ENCODE peak calls at places on chromosome 9, in five cellular contexts. One of them, this sample, is unnamed.

GRCh38 chr9:135474915-135475314 is 4.7 kb upstream of the PPP1R26 start:
- DNase-seq in Calu3: no peak
- DNase-seq in lower lobe of right lung: peak
- DNase-seq in HFFc6: peak
- DNase-seq in WTC11: peak
- DNase-seq in this sample: peak

GRCh38 chr9:128072144-128073021 is 4.4 kb downstream of the SLC25A25 start:
- DNase-seq in Calu3: peak
- DNase-seq in lower lobe of right lung: peak
- DNase-seq in HFFc6: peak
- DNase-seq in WTC11: no peak
- DNase-seq in this sample: no peak

GRCh38 chr9:126056312-126057021 is 270.2 kb upstream of the MVB12B start:
- DNase-seq in Calu3: no peak
- DNase-seq in lower lobe of right lung: no peak
- DNase-seq in HFFc6: no peak
- DNase-seq in WTC11: no peak
- DNase-seq in this sample: no peak

GRCh38 chr9:128685636-128686489 is 3.2 kb upstream of the SET start:
- DNase-seq in Calu3: no peak
- DNase-seq in lower lobe of right lung: peak
- DNase-seq in HFFc6: no peak
- DNase-seq in WTC11: no peak
- DNase-seq in this sample: no peak

GRCh38 chr9:27519466-27520465 is 4.3 kb upstream of the IFNK start:
- DNase-seq in Calu3: no peak
- DNase-seq in lower lobe of right lung: no peak
- DNase-seq in HFFc6: no peak
- DNase-seq in WTC11: no peak
- DNase-seq in this sample: no peak

GRCh38 chr9:108933231-108933630 is 693 bp downstream of the ELP1 start:
- DNase-seq in Calu3: no peak
- DNase-seq in lower lobe of right lung: no peak
- DNase-seq in HFFc6: peak
- DNase-seq in WTC11: no peak
- DNase-seq in this sample: no peak

GRCh38 chr9:16413509-16414016 is 456.9 kb downstream of the BNC2 start:
- DNase-seq in Calu3: no peak
- DNase-seq in lower lobe of right lung: no peak
- DNase-seq in HFFc6: peak
- DNase-seq in WTC11: no peak
- DNase-seq in this sample: no peak

GRCh38 chr9:107260437-107261081 is 22.5 kb upstream of the RAD23B start:
- DNase-seq in Calu3: no peak
- DNase-seq in lower lobe of right lung: no peak
- DNase-seq in HFFc6: no peak
- DNase-seq in WTC11: no peak
- DNase-seq in this sample: no peak

GRCh38 chr9:94156549-94157407 is 72.5 kb downstream of the PTPDC1 start:
- DNase-seq in Calu3: peak
- DNase-seq in lower lobe of right lung: peak
- DNase-seq in HFFc6: peak
- DNase-seq in WTC11: no peak
- DNase-seq in this sample: no peak

GRCh38 chr9:72579190-72579589 is 57.8 kb downstream of the TMC1 start:
- DNase-seq in Calu3: peak
- DNase-seq in lower lobe of right lung: no peak
- DNase-seq in HFFc6: peak
- DNase-seq in WTC11: no peak
- DNase-seq in this sample: no peak

GRCh38 chr9:133771486-133772482 is 33.6 kb upstream of the SARDH start:
- DNase-seq in Calu3: no peak
- DNase-seq in lower lobe of right lung: peak
- DNase-seq in HFFc6: no peak
- DNase-seq in WTC11: peak
- DNase-seq in this sample: no peak

GRCh38 chr9:134709512-134710270 is 68.1 kb downstream of the COL5A1 start:
- DNase-seq in Calu3: no peak
- DNase-seq in lower lobe of right lung: no peak
- DNase-seq in HFFc6: peak
- DNase-seq in WTC11: no peak
- DNase-seq in this sample: no peak

GRCh38 chr9:89397471-89397870 is 79.2 kb downstream of the SECISBP2 start:
- DNase-seq in Calu3: no peak
- DNase-seq in lower lobe of right lung: no peak
- DNase-seq in HFFc6: no peak
- DNase-seq in WTC11: no peak
- DNase-seq in this sample: no peak

GRCh38 chr9:128371622-128372117 is 496 bp downstream of the URM1 start:
- DNase-seq in Calu3: no peak
- DNase-seq in lower lobe of right lung: no peak
- DNase-seq in HFFc6: no peak
- DNase-seq in WTC11: no peak
- DNase-seq in this sample: no peak

GRCh38 chr9:93127395-93127911 is 6.6 kb downstream of the NINJ1 start:
- DNase-seq in Calu3: no peak
- DNase-seq in lower lobe of right lung: peak
- DNase-seq in HFFc6: no peak
- DNase-seq in WTC11: no peak
- DNase-seq in this sample: no peak

GRCh38 chr9:129761901-129762359 is 9.1 kb upstream of the PTGES start:
- DNase-seq in Calu3: peak
- DNase-seq in lower lobe of right lung: no peak
- DNase-seq in HFFc6: peak
- DNase-seq in WTC11: no peak
- DNase-seq in this sample: peak

GRCh38 chr9:78038620-78039300 is 7.1 kb upstream of the GNAQ start:
- DNase-seq in Calu3: no peak
- DNase-seq in lower lobe of right lung: no peak
- DNase-seq in HFFc6: no peak
- DNase-seq in WTC11: no peak
- DNase-seq in this sample: no peak

GRCh38 chr9:38251461-38251860 is 141.0 kb upstream of the ALDH1B1 start:
- DNase-seq in Calu3: no peak
- DNase-seq in lower lobe of right lung: no peak
- DNase-seq in HFFc6: no peak
- DNase-seq in WTC11: no peak
- DNase-seq in this sample: no peak

GRCh38 chr9:88388886-88389617 is 808 bp downstream of the SPIN1 start:
- DNase-seq in Calu3: peak
- DNase-seq in lower lobe of right lung: peak
- DNase-seq in HFFc6: peak
- DNase-seq in WTC11: peak
- DNase-seq in this sample: peak

GRCh38 chr9:94139672-94140417 is 55.6 kb downstream of the PTPDC1 start:
- DNase-seq in Calu3: peak
- DNase-seq in lower lobe of right lung: peak
- DNase-seq in HFFc6: peak
- DNase-seq in WTC11: no peak
- DNase-seq in this sample: no peak

GRCh38 chr9:5442400-5443011 is 4.8 kb upstream of the PLGRKT start:
- DNase-seq in Calu3: peak
- DNase-seq in lower lobe of right lung: no peak
- DNase-seq in HFFc6: peak
- DNase-seq in WTC11: no peak
- DNase-seq in this sample: peak

GRCh38 chr9:95499101-95499676 is 17.6 kb downstream of the PTCH1 start:
- DNase-seq in Calu3: no peak
- DNase-seq in lower lobe of right lung: no peak
- DNase-seq in HFFc6: no peak
- DNase-seq in WTC11: no peak
- DNase-seq in this sample: no peak

GRCh38 chr9:126157409-126157808 is 169.2 kb upstream of the MVB12B start:
- DNase-seq in Calu3: no peak
- DNase-seq in lower lobe of right lung: no peak
- DNase-seq in HFFc6: no peak
- DNase-seq in WTC11: no peak
- DNase-seq in this sample: no peak

GRCh38 chr9:18478517-18479361 is 4.8 kb downstream of the ADAMTSL1 start:
- DNase-seq in Calu3: no peak
- DNase-seq in lower lobe of right lung: no peak
- DNase-seq in HFFc6: peak
- DNase-seq in WTC11: no peak
- DNase-seq in this sample: no peak

GRCh38 chr9:93501406-93501805 is 48.0 kb upstream of the FAM120AOS start:
- DNase-seq in Calu3: no peak
- DNase-seq in lower lobe of right lung: no peak
- DNase-seq in HFFc6: no peak
- DNase-seq in WTC11: no peak
- DNase-seq in this sample: no peak

GRCh38 chr9:117044241-117044640 is 357.1 kb downstream of the TRIM32 start:
- DNase-seq in Calu3: no peak
- DNase-seq in lower lobe of right lung: no peak
- DNase-seq in HFFc6: no peak
- DNase-seq in WTC11: peak
- DNase-seq in this sample: peak

GRCh38 chr9:95753762-95754465 is 121.6 kb upstream of the ERCC6L2 start:
- DNase-seq in Calu3: no peak
- DNase-seq in lower lobe of right lung: no peak
- DNase-seq in HFFc6: no peak
- DNase-seq in WTC11: no peak
- DNase-seq in this sample: no peak

GRCh38 chr9:841371-842209 is at the start of gene DMRT1:
- DNase-seq in Calu3: no peak
- DNase-seq in lower lobe of right lung: no peak
- DNase-seq in HFFc6: no peak
- DNase-seq in WTC11: peak
- DNase-seq in this sample: peak

GRCh38 chr9:18746631-18747030 is 272.7 kb downstream of the ADAMTSL1 start:
- DNase-seq in Calu3: no peak
- DNase-seq in lower lobe of right lung: no peak
- DNase-seq in HFFc6: no peak
- DNase-seq in WTC11: no peak
- DNase-seq in this sample: no peak

GRCh38 chr9:121672213-121672612 is 20.8 kb downstream of the DAB2IP start:
- DNase-seq in Calu3: no peak
- DNase-seq in lower lobe of right lung: peak
- DNase-seq in HFFc6: no peak
- DNase-seq in WTC11: no peak
- DNase-seq in this sample: no peak
- TF ChIP-seq CTCF in Calu3: no peak
- TF ChIP-seq CTCF in lower lobe of right lung: no peak
- TF ChIP-seq CTCF in HFFc6: no peak
- TF ChIP-seq CTCF in WTC11: no peak
- TF ChIP-seq CTCF in this sample: no peak

GRCh38 chr9:9920425-9920824 is 692.4 kb downstream of the PTPRD start:
- DNase-seq in Calu3: no peak
- DNase-seq in lower lobe of right lung: no peak
- DNase-seq in HFFc6: no peak
- DNase-seq in WTC11: no peak
- DNase-seq in this sample: no peak
- TF ChIP-seq CTCF in Calu3: no peak
- TF ChIP-seq CTCF in lower lobe of right lung: no peak
- TF ChIP-seq CTCF in HFFc6: no peak
- TF ChIP-seq CTCF in WTC11: peak
- TF ChIP-seq CTCF in this sample: peak

GRCh38 chr9:36345103-36345846 is 54.8 kb downstream of the RNF38 start:
- DNase-seq in Calu3: no peak
- DNase-seq in lower lobe of right lung: no peak
- DNase-seq in HFFc6: no peak
- DNase-seq in WTC11: no peak
- DNase-seq in this sample: no peak

GRCh38 chr9:36341936-36342577 is 58.0 kb downstream of the RNF38 start:
- DNase-seq in Calu3: no peak
- DNase-seq in lower lobe of right lung: no peak
- DNase-seq in HFFc6: no peak
- DNase-seq in WTC11: no peak
- DNase-seq in this sample: no peak

GRCh38 chr9:36346578-36346977 is 53.5 kb downstream of the RNF38 start:
- DNase-seq in Calu3: no peak
- DNase-seq in lower lobe of right lung: no peak
- DNase-seq in HFFc6: no peak
- DNase-seq in WTC11: no peak
- DNase-seq in this sample: no peak
- TF ChIP-seq CTCF in Calu3: no peak
- TF ChIP-seq CTCF in lower lobe of right lung: no peak
- TF ChIP-seq CTCF in HFFc6: no peak
- TF ChIP-seq CTCF in WTC11: no peak
- TF ChIP-seq CTCF in this sample: no peak

GRCh38 chr9:69307446-69308216 is 17.4 kb upstream of the ENTREP1 start:
- DNase-seq in Calu3: no peak
- DNase-seq in lower lobe of right lung: no peak
- DNase-seq in HFFc6: peak
- DNase-seq in WTC11: peak
- DNase-seq in this sample: no peak
- TF ChIP-seq CTCF in Calu3: no peak
- TF ChIP-seq CTCF in lower lobe of right lung: no peak
- TF ChIP-seq CTCF in HFFc6: peak
- TF ChIP-seq CTCF in WTC11: no peak
- TF ChIP-seq CTCF in this sample: no peak

GRCh38 chr9:81607593-81608288 is 81.6 kb downstream of the TLE1 start:
- DNase-seq in Calu3: no peak
- DNase-seq in lower lobe of right lung: no peak
- DNase-seq in HFFc6: no peak
- DNase-seq in WTC11: no peak
- DNase-seq in this sample: no peak

GRCh38 chr9:81605154-81605670 is 84.1 kb downstream of the TLE1 start:
- DNase-seq in Calu3: no peak
- DNase-seq in lower lobe of right lung: peak
- DNase-seq in HFFc6: no peak
- DNase-seq in WTC11: no peak
- DNase-seq in this sample: no peak

GRCh38 chr9:81602887-81603680 is 86.3 kb downstream of the TLE1 start:
- DNase-seq in Calu3: no peak
- DNase-seq in lower lobe of right lung: no peak
- DNase-seq in HFFc6: no peak
- DNase-seq in WTC11: no peak
- DNase-seq in this sample: no peak

GRCh38 chr9:81601639-81602623 is 87.4 kb downstream of the TLE1 start:
- DNase-seq in Calu3: no peak
- DNase-seq in lower lobe of right lung: no peak
- DNase-seq in HFFc6: no peak
- DNase-seq in WTC11: no peak
- DNase-seq in this sample: no peak

DNA sequence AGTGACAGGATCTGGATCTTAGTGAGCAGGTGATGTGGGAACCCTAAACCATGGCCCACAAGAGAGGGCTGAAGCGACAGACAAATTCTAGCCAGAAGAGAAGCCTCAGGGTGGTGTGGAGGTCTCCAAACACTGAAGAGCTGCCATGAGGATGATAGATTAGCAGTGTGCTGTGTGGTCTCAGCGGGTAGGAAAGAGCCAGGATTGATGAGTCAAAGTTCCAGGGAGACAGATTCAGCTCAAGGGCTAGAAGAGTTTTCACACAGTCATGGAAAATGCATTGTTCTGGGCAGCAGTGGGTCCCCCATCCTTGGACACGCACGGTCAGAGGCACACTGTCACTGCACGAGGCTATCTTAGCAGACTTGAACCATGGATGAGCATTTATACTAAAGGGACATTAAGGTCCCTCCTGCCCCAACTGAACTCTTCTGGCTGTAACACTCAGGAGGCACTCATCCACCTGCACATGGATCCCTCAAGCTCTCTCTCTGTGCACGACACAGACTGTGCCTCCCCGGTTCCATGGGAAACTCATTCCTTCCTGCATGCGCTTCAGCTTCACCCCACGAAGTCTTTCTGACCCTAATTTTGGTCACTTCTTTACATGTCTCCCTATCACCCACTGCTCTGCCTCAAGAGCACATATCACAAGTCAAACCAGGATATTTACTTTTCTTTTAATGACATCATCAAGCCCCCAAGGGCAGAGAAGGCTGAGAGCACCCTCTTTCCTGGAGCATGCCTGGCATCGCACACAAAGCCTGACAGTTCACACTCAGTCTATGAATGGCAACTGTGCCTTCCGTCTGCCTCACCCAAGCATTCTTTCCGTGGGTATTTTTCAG is 84.8 kb downstream of the TLE1 start:
- DNase-seq in Calu3: no peak
- DNase-seq in lower lobe of right lung: no peak
- DNase-seq in HFFc6: no peak
- DNase-seq in WTC11: no peak
- DNase-seq in this sample: no peak
- TF ChIP-seq CTCF in Calu3: no peak
- TF ChIP-seq CTCF in lower lobe of right lung: no peak
- TF ChIP-seq CTCF in HFFc6: no peak
- TF ChIP-seq CTCF in WTC11: no peak
- TF ChIP-seq CTCF in this sample: no peak